ENCODE peak calls at places on chromosomes 11 and 22, in nine cellular contexts. Q, O, U, Z, K, V, B, F and R are unnamed samples.
A peak's percentile ranks its signal among the peaks of the same experiment; 100 is the strongest.

GRCh38 chr11:3000032-3000961 is 8.2 kb upstream of the NAP1L4 start:
- DNase-seq in Q (peak; percentile 36), O (no peak), U (no peak), Z (peak; percentile 61), K (no peak), V (no peak), B (peak; percentile 44), F (peak; percentile 96), R (peak; percentile 83)

GRCh38 chr22:40855104-40855959 is 1.1 kb downstream of the ST13 start:
- DNase-seq in Q (peak; percentile 24), O (no peak), U (no peak), Z (no peak), K (no peak), V (no peak), B (no peak), F (peak; percentile 8), R (no peak)

GRCh38 chr11:20444537-20444936 is 57.0 kb downstream of the PRMT3 start:
- DNase-seq in Q (no peak), O (no peak), U (no peak), Z (no peak), K (no peak), V (no peak), B (no peak), F (no peak), R (no peak)

GRCh38 chr22:43436536-43437267 is 24.9 kb downstream of the MPPED1 start:
- DNase-seq in Q (no peak), O (no peak), U (no peak), Z (no peak), K (no peak), V (no peak), B (no peak), F (no peak), R (no peak)

GRCh38 chr22:33893486-33893885 is 26.8 kb downstream of the LARGE1 start:
- DNase-seq in Q (no peak), O (no peak), U (no peak), Z (no peak), K (no peak), V (no peak), B (no peak), F (no peak), R (no peak)

GRCh38 chr11:110059706-110060430 is 33.3 kb upstream of the ZC3H12C start:
- DNase-seq in Q (no peak), O (no peak), U (no peak), Z (no peak), K (no peak), V (no peak), B (no peak), F (no peak), R (no peak)

GRCh38 chr22:37647928-37648327 is 8.5 kb downstream of the SH3BP1 start:
- DNase-seq in Q (peak; percentile 96), O (no peak), U (no peak), Z (peak; percentile 67), K (no peak), V (no peak), B (peak; percentile 90), F (no peak), R (peak; percentile 79)

GRCh38 chr11:67379061-67380058 is 6.0 kb upstream of the CLCF1 start:
- DNase-seq in Q (peak; percentile 49), O (no peak), U (no peak), Z (no peak), K (no peak), V (no peak), B (no peak), F (no peak), R (peak; percentile 83)

GRCh38 chr22:27494821-27495220 is 306.7 kb downstream of the MN1 start:
- DNase-seq in Q (no peak), O (no peak), U (no peak), Z (no peak), K (no peak), V (no peak), B (no peak), F (no peak), R (no peak)

GRCh38 chr11:77619576-77620198 is 17.9 kb downstream of the CLNS1A start:
- DNase-seq in Q (no peak), O (no peak), U (no peak), Z (no peak), K (no peak), V (no peak), B (no peak), F (peak; percentile 49), R (no peak)

GRCh38 chr22:35995772-35996171 is 32.9 kb downstream of the RBFOX2 start:
- DNase-seq in Q (peak; percentile 84), O (peak; percentile 62), U (no peak), Z (peak; percentile 66), K (no peak), V (no peak), B (no peak), F (no peak), R (peak; percentile 15)

GRCh38 chr11:58637367-58637766 is 14.9 kb downstream of the CNTF start:
- DNase-seq in Q (no peak), O (no peak), U (no peak), Z (no peak), K (no peak), V (no peak), B (no peak), F (no peak), R (no peak)

GRCh38 chr11:110345756-110346155 is 49.3 kb upstream of the RDX start:
- DNase-seq in Q (no peak), O (no peak), U (no peak), Z (no peak), K (no peak), V (no peak), B (no peak), F (no peak), R (no peak)

GRCh38 chr11:134139303-134139872 is 70.5 kb downstream of the JAM3 start:
- DNase-seq in Q (no peak), O (no peak), U (no peak), Z (no peak), K (no peak), V (no peak), B (no peak), F (no peak), R (no peak)

GRCh38 chr11:103601230-103601846 is 435.1 kb upstream of the DDI1 start:
- DNase-seq in Q (peak; percentile 52), O (no peak), U (peak; percentile 6), Z (no peak), K (peak; percentile 59), V (peak; percentile 9), B (no peak), F (no peak), R (peak; percentile 9)

GRCh38 chr11:74001822-74002286 is 7.0 kb downstream of the UCP3 start:
- DNase-seq in Q (no peak), O (no peak), U (no peak), Z (no peak), K (no peak), V (no peak), B (no peak), F (no peak), R (no peak)

GRCh38 chr22:20237480-20238440 is 30.4 kb downstream of the RTN4R start:
- DNase-seq in Q (no peak), O (no peak), U (no peak), Z (no peak), K (no peak), V (peak; percentile 72), B (no peak), F (no peak), R (no peak)

GRCh38 chr11:5624489-5625278 is at the start of gene TRIM34:
- DNase-seq in Q (peak; percentile 69), O (peak; percentile 33), U (peak; percentile 64), Z (peak; percentile 67), K (peak; percentile 53), V (peak; percentile 67), B (peak; percentile 67), F (peak; percentile 76), R (peak; percentile 85)

GRCh38 chr11:9574806-9575530 is 1.5 kb downstream of the WEE1 start:
- DNase-seq in Q (peak; percentile 82), O (peak; percentile 20), U (no peak), Z (peak; percentile 74), K (peak; percentile 47), V (no peak), B (peak; percentile 70), F (peak; percentile 75), R (peak; percentile 71)
- TF ChIP-seq POLR2A in Q (peak; percentile 78), O (peak; percentile 47), U (no peak), Z (peak; percentile 87), K (peak; percentile 81), V (no peak), B (peak; percentile 60), F (peak; percentile 71), R (no peak)

GRCh38 chr11:502288-503178 is 4.5 kb downstream of the RNH1 start:
- DNase-seq in Q (no peak), O (no peak), U (peak; percentile 27), Z (no peak), K (no peak), V (no peak), B (peak; percentile 44), F (no peak), R (no peak)
- TF ChIP-seq POLR2A in Q (no peak), O (no peak), U (no peak), Z (no peak), K (no peak), V (no peak), B (no peak), F (no peak), R (no peak)

DNA sequence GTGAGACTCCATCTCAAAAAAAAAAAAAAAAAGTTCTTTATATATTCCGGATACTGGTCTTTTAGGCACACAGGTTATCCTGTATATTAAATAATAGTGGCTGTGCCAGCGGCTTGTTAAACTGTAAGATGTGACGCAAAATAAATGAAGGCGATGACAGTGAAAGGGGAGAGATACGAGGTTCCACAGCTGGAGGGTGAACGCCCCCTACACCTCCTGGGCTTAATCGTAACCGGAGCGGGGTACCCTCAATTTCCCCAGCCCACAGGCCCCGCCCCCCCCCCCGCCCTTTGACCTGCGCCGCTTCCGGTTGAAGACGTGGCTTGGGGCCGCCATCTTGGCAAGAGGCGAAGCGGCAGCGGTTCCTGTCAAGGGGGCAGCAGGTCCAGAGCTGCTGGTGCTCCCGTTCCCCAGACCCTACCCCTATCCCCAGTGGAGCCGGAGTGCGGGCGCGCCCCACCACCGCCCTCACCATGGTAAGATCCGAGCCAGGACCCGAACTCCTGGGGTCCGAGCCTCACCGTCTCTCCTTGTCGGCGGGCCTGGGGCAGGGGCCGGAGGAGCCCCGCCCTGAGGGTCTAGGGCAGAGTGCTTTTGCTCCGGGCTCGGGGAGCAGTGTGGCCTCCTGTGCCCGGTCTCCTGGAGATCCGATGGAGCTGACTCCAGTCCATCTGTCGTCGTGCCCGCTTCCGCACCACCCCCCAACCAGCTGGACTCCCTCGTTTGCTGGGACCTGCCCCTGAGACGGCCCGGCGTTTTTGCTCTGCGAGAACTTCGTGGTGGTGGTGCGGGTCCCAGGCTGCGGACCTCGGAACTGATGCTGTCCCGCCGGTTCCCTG is at the start of gene ARCN1:
- DNase-seq in Q (peak; percentile 83), O (peak; percentile 71), U (peak; percentile 76), Z (peak; percentile 82), K (peak; percentile 77), V (peak; percentile 75), B (peak; percentile 89), F (peak; percentile 64), R (peak; percentile 42)
- TF ChIP-seq POLR2A in Q (peak; percentile 33), O (peak; percentile 66), U (peak; percentile 89), Z (peak; percentile 53), K (peak; percentile 85), V (peak; percentile 87), B (peak; percentile 54), F (peak; percentile 43), R (peak; percentile 59)

GRCh38 chr11:827146-827860 is 416 bp upstream of the CRACR2B start:
- DNase-seq in Q (no peak), O (no peak), U (peak; percentile 71), Z (peak; percentile 74), K (peak; percentile 91), V (no peak), B (peak; percentile 82), F (no peak), R (no peak)
- TF ChIP-seq POLR2A in Q (no peak), O (no peak), U (no peak), Z (peak; percentile 72), K (no peak), V (no peak), B (no peak), F (no peak), R (no peak)